ENCODE peak calls at places on chromosomes 12 and 14, in five cellular contexts. Y is GM06990, P is AG09319, U is ovary, G is H7. D is an unnamed sample.

GRCh38 chr12:52832451-52832850 is 1.7 kb downstream of the KRT79 start:
- DNase-seq in Y (no peak), P (no peak), U (no peak), G (no peak), D (no peak)

GRCh38 chr12:45377815-45378214 is 161.9 kb downstream of the ANO6 start:
- DNase-seq in Y (no peak), P (no peak), U (no peak), G (no peak), D (no peak)

GRCh38 chr14:45091696-45092095 is 7.8 kb downstream of the PRPF39 start:
- DNase-seq in Y (no peak), P (no peak), U (no peak), G (no peak), D (no peak)

GRCh38 chr12:1875608-1876007 is 42.8 kb downstream of the CACNA2D4 start:
- DNase-seq in Y (no peak), P (no peak), U (no peak), G (no peak), D (no peak)

GRCh38 chr14:95784137-95784536 is 70.2 kb upstream of the TCL1A start:
- DNase-seq in Y (no peak), P (no peak), U (no peak), G (peak), D (no peak)

GRCh38 chr12:1117371-1117770 is 126.3 kb downstream of the ERC1 start:
- DNase-seq in Y (no peak), P (no peak), U (no peak), G (no peak), D (no peak)

GRCh38 chr14:64266206-64266605 is 28.0 kb downstream of the ESR2 start:
- DNase-seq in Y (no peak), P (no peak), U (no peak), G (no peak), D (no peak)

GRCh38 chr12:30930238-30931010 is 3.9 kb downstream of the TSPAN11 start:
- DNase-seq in Y (no peak), P (no peak), U (no peak), G (no peak), D (no peak)

GRCh38 chr14:97625512-97625911 is 828.3 kb downstream of the VRK1 start:
- DNase-seq in Y (no peak), P (no peak), U (no peak), G (no peak), D (no peak)

GRCh38 chr12:107635139-107635538 is 50.5 kb upstream of the PWP1 start:
- DNase-seq in Y (no peak), P (no peak), U (no peak), G (peak), D (no peak)

GRCh38 chr12:53820907-53821306 is 69.1 kb upstream of the CISTR start:
- DNase-seq in Y (no peak), P (no peak), U (no peak), G (no peak), D (no peak)

GRCh38 chr14:56648508-56649301 is 69.1 kb downstream of the TMEM260 start:
- DNase-seq in Y (no peak), P (no peak), U (no peak), G (peak), D (no peak)

GRCh38 chr12:100251917-100252316 is 15.0 kb downstream of the DEPDC4 start:
- DNase-seq in Y (no peak), P (no peak), U (no peak), G (no peak), D (no peak)

GRCh38 chr12:104462325-104462724 is 5.6 kb downstream of the CHST11 start:
- DNase-seq in Y (no peak), P (no peak), U (no peak), G (no peak), D (no peak)

GRCh38 chr14:50342211-50343080 is 30.3 kb downstream of the DMAC2L start:
- DNase-seq in Y (peak), P (no peak), U (peak), G (peak), D (peak)

GRCh38 chr12:47066278-47067048 is 13.0 kb upstream of the PCED1B start:
- DNase-seq in Y (peak), P (no peak), U (no peak), G (no peak), D (no peak)

D was measured in AG04449.